ENCODE peak calls at places on chromosomes 3 and 15, in nine cellular contexts. C is spleen, S is H7, J is heart left ventricle, U is body of pancreas, D is HAP-1, O is AG09309, A is cardiac fibroblast, M is lower lobe of right lung. W is an unnamed sample.

GRCh38 chr15:39685999-39686613 is 96.5 kb downstream of the FSIP1 start:
- DNase-seq in J (peak; percentile 21), C (no peak), U (peak; percentile 47), O (no peak), D (peak; percentile 69), S (peak; percentile 46), M (no peak), A (peak; percentile 75), W (peak; percentile 13)

GRCh38 chr15:85749261-85750151 is 45.2 kb downstream of the KLHL25 start:
- DNase-seq in D (peak; percentile 9), O (no peak), A (peak; percentile 58), C (peak; percentile 68), U (peak; percentile 17), J (peak; percentile 63), S (peak; percentile 53), M (no peak), W (no peak)

GRCh38 chr3:101836907-101837598 is 12.3 kb upstream of the NFKBIZ start:
- DNase-seq in D (no peak), A (peak; percentile 87), J (no peak), S (no peak), M (no peak), C (no peak), O (no peak), U (no peak), W (peak; percentile 66)

GRCh38 chr3:50971487-50971924 is 296.8 kb downstream of the DOCK3 start:
- DNase-seq in U (peak; percentile 44), S (peak; percentile 41), A (peak; percentile 62), C (no peak), J (no peak), O (no peak), D (peak; percentile 63), M (no peak), W (peak; percentile 3)

GRCh38 chr3:105731686-105732085 is 137.1 kb downstream of the CBLB start:
- DNase-seq in A (peak; percentile 20), J (no peak), M (no peak), O (no peak), U (no peak), D (no peak), S (no peak), C (no peak), W (no peak)

GRCh38 chr3:14980689-14981088 is 33.3 kb downstream of the NR2C2 start:
- DNase-seq in C (no peak), A (no peak), U (no peak), S (no peak), J (no peak), M (no peak), D (no peak), O (no peak), W (no peak)

GRCh38 chr15:76285241-76285825 is 25.9 kb downstream of the ETFA start:
- DNase-seq in D (no peak), J (no peak), M (no peak), C (no peak), O (no peak), U (no peak), S (no peak), A (peak; percentile 14), W (no peak)

GRCh38 chr3:71101581-71101980 is 481.9 kb downstream of the FOXP1 start:
- DNase-seq in M (no peak), A (peak; percentile 43), S (no peak), U (no peak), O (no peak), C (no peak), J (no peak), D (peak; percentile 38), W (no peak)

GRCh38 chr15:84648539-84648938 is 5.5 kb downstream of the WDR73 start:
- DNase-seq in O (no peak), J (peak; percentile 66), S (no peak), D (no peak), A (peak; percentile 46), C (no peak), U (no peak), M (peak; percentile 82), W (no peak)

GRCh38 chr3:17032407-17033034 is 147.8 kb downstream of the PLCL2 start:
- DNase-seq in D (peak; percentile 29), A (peak; percentile 69), J (no peak), U (peak; percentile 26), C (no peak), M (no peak), O (no peak), S (no peak), W (no peak)

GRCh38 chr15:78837131-78837530 is 25.9 kb upstream of the ADAMTS7 start:
- DNase-seq in D (no peak), A (no peak), C (no peak), U (no peak), M (no peak), O (no peak), J (no peak), S (no peak), W (no peak)

GRCh38 chr3:119743921-119744320 is 38.0 kb upstream of the NR1I2 start:
- DNase-seq in O (no peak), D (no peak), S (no peak), M (no peak), J (no peak), U (no peak), A (no peak), C (no peak), W (no peak)

GRCh38 chr3:113773381-113773780 is 26.5 kb downstream of the ATP6V1A start:
- DNase-seq in C (no peak), M (no peak), S (no peak), U (no peak), A (peak; percentile 61), D (no peak), J (no peak), O (peak; percentile 63), W (no peak)

GRCh38 chr15:68014219-68014618 is 39.9 kb upstream of the PIAS1 start:
- DNase-seq in C (no peak), O (no peak), J (no peak), D (no peak), M (no peak), A (no peak), S (no peak), U (no peak), W (no peak)

GRCh38 chr3:126613481-126614187 is 41.3 kb downstream of the TXNRD3 start:
- DNase-seq in A (no peak), J (no peak), U (no peak), S (no peak), M (no peak), O (no peak), C (no peak), D (no peak), W (no peak)

GRCh38 chr3:197749601-197750395 is at the start of gene FYTTD1:
- DNase-seq in C (peak; percentile 99), J (peak; percentile 92), U (peak; percentile 92), D (peak; percentile 89), A (peak; percentile 90), S (peak; percentile 85), O (no peak), M (peak; percentile 95), W (peak; percentile 56)

GRCh38 chr3:197750396-197750831 is 731 bp downstream of the FYTTD1 start:
- DNase-seq in U (peak; percentile 64), J (peak; percentile 73), M (peak; percentile 86), S (peak; percentile 86), C (peak; percentile 94), D (peak; percentile 67), A (peak; percentile 73), O (no peak), W (no peak)

GRCh38 chr3:197753263-197753662 is 3.6 kb downstream of the FYTTD1 start:
- DNase-seq in D (no peak), U (no peak), S (no peak), A (no peak), O (no peak), M (no peak), J (no peak), C (no peak), W (no peak)

GRCh38 chr3:197750863-197751737 is 1.4 kb downstream of the FYTTD1 start:
- DNase-seq in U (peak; percentile 40), A (peak; percentile 49), O (no peak), S (no peak), J (peak; percentile 57), M (peak; percentile 69), C (peak; percentile 83), D (peak; percentile 56), W (no peak)

GRCh38 chr3:197752107-197752506 is 2.4 kb downstream of the FYTTD1 start:
- DNase-seq in C (no peak), O (no peak), M (no peak), U (no peak), A (no peak), D (no peak), S (no peak), J (no peak), W (no peak)
- H3K4me3 ChIP-seq in C (peak overlapping the region; percentile 84), O (no peak overlapping the region), M (peak overlapping the region; percentile 91), U (no peak overlapping the region), A (no peak overlapping the region), D (no peak overlapping the region), S (no peak overlapping the region), J (peak overlapping the region; percentile 68), W (no peak overlapping the region)

GRCh38 chr3:32780735-32781210 is 37.0 kb upstream of the TRIM71 start:
- DNase-seq in A (peak; percentile 52), O (no peak), D (peak; percentile 97), J (peak; percentile 17), C (peak; percentile 82), M (peak; percentile 78), S (peak; percentile 95), U (peak; percentile 34), W (no peak)

GRCh38 chr3:32782417-32782816 is 35.4 kb upstream of the TRIM71 start:
- DNase-seq in O (no peak), D (no peak), U (no peak), M (no peak), S (peak; percentile 36), A (no peak), C (no peak), J (no peak), W (no peak)

GRCh38 chr3:32778389-32778788 is 39.4 kb upstream of the TRIM71 start:
- DNase-seq in M (no peak), O (no peak), D (no peak), S (no peak), C (no peak), J (no peak), A (no peak), U (no peak), W (no peak)

GRCh38 chr3:32781211-32781968 is 36.4 kb upstream of the TRIM71 start:
- DNase-seq in A (peak; percentile 80), C (peak; percentile 93), S (peak; percentile 95), O (no peak), M (peak; percentile 91), D (peak; percentile 95), U (peak; percentile 67), J (peak; percentile 53), W (peak; percentile 28)

GRCh38 chr3:32780071-32780734 is 37.6 kb upstream of the TRIM71 start:
- DNase-seq in O (no peak), C (no peak), A (no peak), S (no peak), J (no peak), M (no peak), U (no peak), D (peak; percentile 47), W (no peak)
- H3K4me3 ChIP-seq in O (no peak overlapping the region), C (peak overlapping the region; percentile 52), A (no peak overlapping the region), S (no peak overlapping the region), J (no peak overlapping the region), M (peak overlapping the region; percentile 69), U (no peak overlapping the region), D (peak overlapping the region; percentile 6), W (no peak overlapping the region)

GRCh38 chr3:145857956-145858355 is 303.0 kb downstream of the PLOD2 start:
- DNase-seq in C (no peak), S (no peak), J (no peak), D (no peak), O (no peak), A (no peak), M (no peak), U (no peak), W (no peak)
- H3K4me3 ChIP-seq in C (no peak overlapping the region), S (no peak overlapping the region), J (no peak overlapping the region), D (no peak overlapping the region), O (no peak overlapping the region), A (no peak overlapping the region), M (no peak overlapping the region), U (no peak overlapping the region), W (no peak overlapping the region)

GRCh38 chr15:80875568-80875967 is 96.4 kb downstream of the CEMIP start:
- DNase-seq in C (no peak), S (no peak), U (no peak), D (no peak), A (no peak), M (no peak), O (no peak), J (peak; percentile 31), W (no peak)
- H3K4me3 ChIP-seq in C (no peak overlapping the region), S (no peak overlapping the region), U (no peak overlapping the region), D (no peak overlapping the region), A (no peak overlapping the region), M (no peak overlapping the region), O (no peak overlapping the region), J (no peak overlapping the region), W (no peak overlapping the region)

W was measured in skeletal muscle cell.